ENCODE peak calls at places on chromosomes 4 and X, in nine cellular contexts. One of them, this sample, is unnamed.

GRCh38 chr4:77152421-77152820 is 4.6 kb upstream of the CCNG2 start:
- DNase-seq in cardiac muscle cell: peak
- DNase-seq in pulmonary artery endothelial cell: no peak
- DNase-seq in NCI-H1417: no peak
- DNase-seq in fibroblast of lung: no peak
- DNase-seq in NCI-H1092 treated with DMSO at 0.1 percent for 48 hours: no peak
- DNase-seq in lower leg skin: no peak
- DNase-seq in activated CD4-positive, alpha-beta T cell treated with anti-CD3 and anti-CD28 coated beads, Interleukin-2, amount 50 U/mL, for 48 hours: no peak
- DNase-seq in NCI-H1694 treated with DMSO at 0.1 percent for 48 hours: no peak
- DNase-seq in this sample: no peak

GRCh38 chr4:78370625-78371372 is 180.8 kb upstream of the ANXA3 start:
- DNase-seq in NCI-H1092 treated with DMSO at 0.1 percent for 48 hours: no peak
- DNase-seq in pulmonary artery endothelial cell: no peak
- DNase-seq in NCI-H1694 treated with DMSO at 0.1 percent for 48 hours: no peak
- DNase-seq in fibroblast of lung: no peak
- DNase-seq in activated CD4-positive, alpha-beta T cell treated with anti-CD3 and anti-CD28 coated beads, Interleukin-2, amount 50 U/mL, for 48 hours: no peak
- DNase-seq in lower leg skin: no peak
- DNase-seq in NCI-H1417: no peak
- DNase-seq in cardiac muscle cell: no peak
- DNase-seq in this sample: no peak

GRCh38 chr4:146134761-146135160 is 40.8 kb upstream of the LSM6 start:
- DNase-seq in lower leg skin: no peak
- DNase-seq in pulmonary artery endothelial cell: no peak
- DNase-seq in fibroblast of lung: peak
- DNase-seq in NCI-H1417: peak
- DNase-seq in NCI-H1092 treated with DMSO at 0.1 percent for 48 hours: peak
- DNase-seq in cardiac muscle cell: no peak
- DNase-seq in activated CD4-positive, alpha-beta T cell treated with anti-CD3 and anti-CD28 coated beads, Interleukin-2, amount 50 U/mL, for 48 hours: no peak
- DNase-seq in NCI-H1694 treated with DMSO at 0.1 percent for 48 hours: peak
- DNase-seq in this sample: no peak

GRCh38 chr4:86835677-86836076 is 13.5 kb downstream of the SLC10A6 start:
- DNase-seq in cardiac muscle cell: no peak
- DNase-seq in NCI-H1417: no peak
- DNase-seq in NCI-H1694 treated with DMSO at 0.1 percent for 48 hours: no peak
- DNase-seq in NCI-H1092 treated with DMSO at 0.1 percent for 48 hours: no peak
- DNase-seq in activated CD4-positive, alpha-beta T cell treated with anti-CD3 and anti-CD28 coated beads, Interleukin-2, amount 50 U/mL, for 48 hours: no peak
- DNase-seq in pulmonary artery endothelial cell: no peak
- DNase-seq in lower leg skin: no peak
- DNase-seq in fibroblast of lung: no peak
- DNase-seq in this sample: no peak

GRCh38 chr4:184400375-184400870 is 73.9 kb downstream of the IRF2 start:
- DNase-seq in fibroblast of lung: peak
- DNase-seq in NCI-H1417: no peak
- DNase-seq in pulmonary artery endothelial cell: peak
- DNase-seq in NCI-H1092 treated with DMSO at 0.1 percent for 48 hours: no peak
- DNase-seq in cardiac muscle cell: no peak
- DNase-seq in activated CD4-positive, alpha-beta T cell treated with anti-CD3 and anti-CD28 coated beads, Interleukin-2, amount 50 U/mL, for 48 hours: no peak
- DNase-seq in NCI-H1694 treated with DMSO at 0.1 percent for 48 hours: no peak
- DNase-seq in lower leg skin: peak
- DNase-seq in this sample: no peak

GRCh38 chr4:48065587-48066052 is 49.0 kb downstream of the NIPAL1 start:
- DNase-seq in fibroblast of lung: no peak
- DNase-seq in cardiac muscle cell: no peak
- DNase-seq in NCI-H1092 treated with DMSO at 0.1 percent for 48 hours: no peak
- DNase-seq in NCI-H1694 treated with DMSO at 0.1 percent for 48 hours: no peak
- DNase-seq in lower leg skin: no peak
- DNase-seq in NCI-H1417: no peak
- DNase-seq in activated CD4-positive, alpha-beta T cell treated with anti-CD3 and anti-CD28 coated beads, Interleukin-2, amount 50 U/mL, for 48 hours: no peak
- DNase-seq in pulmonary artery endothelial cell: no peak
- DNase-seq in this sample: no peak

GRCh38 chrX:133638285-133638684 is 223.0 kb upstream of the GPC4 start:
- DNase-seq in NCI-H1092 treated with DMSO at 0.1 percent for 48 hours: no peak
- DNase-seq in fibroblast of lung: peak
- DNase-seq in lower leg skin: no peak
- DNase-seq in NCI-H1417: no peak
- DNase-seq in activated CD4-positive, alpha-beta T cell treated with anti-CD3 and anti-CD28 coated beads, Interleukin-2, amount 50 U/mL, for 48 hours: no peak
- DNase-seq in NCI-H1694 treated with DMSO at 0.1 percent for 48 hours: no peak
- DNase-seq in pulmonary artery endothelial cell: no peak
- DNase-seq in cardiac muscle cell: no peak
- DNase-seq in this sample: no peak

GRCh38 chr4:185119927-185120630 is 23.0 kb upstream of the SLC25A4 start:
- DNase-seq in NCI-H1417: no peak
- DNase-seq in fibroblast of lung: peak
- DNase-seq in pulmonary artery endothelial cell: no peak
- DNase-seq in activated CD4-positive, alpha-beta T cell treated with anti-CD3 and anti-CD28 coated beads, Interleukin-2, amount 50 U/mL, for 48 hours: no peak
- DNase-seq in cardiac muscle cell: peak
- DNase-seq in NCI-H1092 treated with DMSO at 0.1 percent for 48 hours: no peak
- DNase-seq in NCI-H1694 treated with DMSO at 0.1 percent for 48 hours: no peak
- DNase-seq in lower leg skin: no peak
- DNase-seq in this sample: no peak

GRCh38 chr4:127479031-127479622 is 153.6 kb upstream of the INTU start:
- DNase-seq in fibroblast of lung: peak
- DNase-seq in NCI-H1694 treated with DMSO at 0.1 percent for 48 hours: peak
- DNase-seq in NCI-H1417: peak
- DNase-seq in activated CD4-positive, alpha-beta T cell treated with anti-CD3 and anti-CD28 coated beads, Interleukin-2, amount 50 U/mL, for 48 hours: no peak
- DNase-seq in pulmonary artery endothelial cell: peak
- DNase-seq in lower leg skin: no peak
- DNase-seq in cardiac muscle cell: peak
- DNase-seq in NCI-H1092 treated with DMSO at 0.1 percent for 48 hours: peak
- DNase-seq in this sample: no peak

GRCh38 chrX:152641256-152641875 is 3.7 kb downstream of the GABRQ start:
- DNase-seq in NCI-H1417: no peak
- DNase-seq in lower leg skin: no peak
- DNase-seq in pulmonary artery endothelial cell: no peak
- DNase-seq in NCI-H1694 treated with DMSO at 0.1 percent for 48 hours: peak
- DNase-seq in cardiac muscle cell: no peak
- DNase-seq in NCI-H1092 treated with DMSO at 0.1 percent for 48 hours: no peak
- DNase-seq in activated CD4-positive, alpha-beta T cell treated with anti-CD3 and anti-CD28 coated beads, Interleukin-2, amount 50 U/mL, for 48 hours: no peak
- DNase-seq in fibroblast of lung: no peak
- DNase-seq in this sample: no peak

GRCh38 chr4:148287111-148287510 is 155.1 kb downstream of the NR3C2 start:
- DNase-seq in NCI-H1417: no peak
- DNase-seq in activated CD4-positive, alpha-beta T cell treated with anti-CD3 and anti-CD28 coated beads, Interleukin-2, amount 50 U/mL, for 48 hours: no peak
- DNase-seq in pulmonary artery endothelial cell: no peak
- DNase-seq in NCI-H1092 treated with DMSO at 0.1 percent for 48 hours: no peak
- DNase-seq in cardiac muscle cell: no peak
- DNase-seq in NCI-H1694 treated with DMSO at 0.1 percent for 48 hours: no peak
- DNase-seq in lower leg skin: no peak
- DNase-seq in fibroblast of lung: no peak
- DNase-seq in this sample: no peak

GRCh38 chrX:148069759-148070503 is 88.8 kb downstream of the FMR1NB start:
- DNase-seq in cardiac muscle cell: no peak
- DNase-seq in NCI-H1092 treated with DMSO at 0.1 percent for 48 hours: no peak
- DNase-seq in NCI-H1694 treated with DMSO at 0.1 percent for 48 hours: no peak
- DNase-seq in lower leg skin: no peak
- DNase-seq in pulmonary artery endothelial cell: no peak
- DNase-seq in activated CD4-positive, alpha-beta T cell treated with anti-CD3 and anti-CD28 coated beads, Interleukin-2, amount 50 U/mL, for 48 hours: no peak
- DNase-seq in NCI-H1417: no peak
- DNase-seq in fibroblast of lung: no peak
- DNase-seq in this sample: no peak

GRCh38 chrX:119734897-119735339 is 23.5 kb upstream of the SOWAHD start:
- DNase-seq in pulmonary artery endothelial cell: no peak
- DNase-seq in NCI-H1417: peak
- DNase-seq in NCI-H1694 treated with DMSO at 0.1 percent for 48 hours: peak
- DNase-seq in cardiac muscle cell: no peak
- DNase-seq in lower leg skin: no peak
- DNase-seq in NCI-H1092 treated with DMSO at 0.1 percent for 48 hours: peak
- DNase-seq in fibroblast of lung: no peak
- DNase-seq in activated CD4-positive, alpha-beta T cell treated with anti-CD3 and anti-CD28 coated beads, Interleukin-2, amount 50 U/mL, for 48 hours: no peak
- DNase-seq in this sample: no peak

GRCh38 chr4:2290974-2291704 is 29.2 kb upstream of the MXD4 start:
- DNase-seq in activated CD4-positive, alpha-beta T cell treated with anti-CD3 and anti-CD28 coated beads, Interleukin-2, amount 50 U/mL, for 48 hours: peak
- DNase-seq in lower leg skin: peak
- DNase-seq in NCI-H1417: no peak
- DNase-seq in NCI-H1092 treated with DMSO at 0.1 percent for 48 hours: no peak
- DNase-seq in cardiac muscle cell: no peak
- DNase-seq in fibroblast of lung: no peak
- DNase-seq in pulmonary artery endothelial cell: no peak
- DNase-seq in NCI-H1694 treated with DMSO at 0.1 percent for 48 hours: no peak
- DNase-seq in this sample: peak

GRCh38 chr4:20288047-20288650 is 36.4 kb downstream of the SLIT2 start:
- DNase-seq in pulmonary artery endothelial cell: no peak
- DNase-seq in NCI-H1694 treated with DMSO at 0.1 percent for 48 hours: no peak
- DNase-seq in lower leg skin: no peak
- DNase-seq in activated CD4-positive, alpha-beta T cell treated with anti-CD3 and anti-CD28 coated beads, Interleukin-2, amount 50 U/mL, for 48 hours: no peak
- DNase-seq in fibroblast of lung: peak
- DNase-seq in NCI-H1417: no peak
- DNase-seq in cardiac muscle cell: no peak
- DNase-seq in NCI-H1092 treated with DMSO at 0.1 percent for 48 hours: no peak
- DNase-seq in this sample: no peak

GRCh38 chr4:30720021-30720655 is at the start of gene PCDH7:
- DNase-seq in fibroblast of lung: peak
- DNase-seq in cardiac muscle cell: peak
- DNase-seq in lower leg skin: no peak
- DNase-seq in NCI-H1694 treated with DMSO at 0.1 percent for 48 hours: peak
- DNase-seq in activated CD4-positive, alpha-beta T cell treated with anti-CD3 and anti-CD28 coated beads, Interleukin-2, amount 50 U/mL, for 48 hours: peak
- DNase-seq in pulmonary artery endothelial cell: no peak
- DNase-seq in NCI-H1417: peak
- DNase-seq in NCI-H1092 treated with DMSO at 0.1 percent for 48 hours: peak
- DNase-seq in this sample: no peak

GRCh38 chrX:153477039-153477438 is 6.7 kb upstream of the HAUS7 start:
- DNase-seq in lower leg skin: no peak
- DNase-seq in NCI-H1092 treated with DMSO at 0.1 percent for 48 hours: no peak
- DNase-seq in NCI-H1694 treated with DMSO at 0.1 percent for 48 hours: peak
- DNase-seq in cardiac muscle cell: no peak
- DNase-seq in pulmonary artery endothelial cell: peak
- DNase-seq in fibroblast of lung: peak
- DNase-seq in NCI-H1417: peak
- DNase-seq in activated CD4-positive, alpha-beta T cell treated with anti-CD3 and anti-CD28 coated beads, Interleukin-2, amount 50 U/mL, for 48 hours: no peak
- DNase-seq in this sample: no peak

GRCh38 chr4:15197005-15197404 is 194.7 kb downstream of the CPEB2 start:
- DNase-seq in fibroblast of lung: peak
- DNase-seq in NCI-H1417: no peak
- DNase-seq in NCI-H1092 treated with DMSO at 0.1 percent for 48 hours: peak
- DNase-seq in lower leg skin: no peak
- DNase-seq in NCI-H1694 treated with DMSO at 0.1 percent for 48 hours: no peak
- DNase-seq in pulmonary artery endothelial cell: no peak
- DNase-seq in cardiac muscle cell: peak
- DNase-seq in activated CD4-positive, alpha-beta T cell treated with anti-CD3 and anti-CD28 coated beads, Interleukin-2, amount 50 U/mL, for 48 hours: no peak
- DNase-seq in this sample: no peak

GRCh38 chrX:112587194-112587593 is 92.5 kb downstream of the LHFPL1 start:
- DNase-seq in NCI-H1417: no peak
- DNase-seq in lower leg skin: no peak
- DNase-seq in pulmonary artery endothelial cell: no peak
- DNase-seq in NCI-H1694 treated with DMSO at 0.1 percent for 48 hours: no peak
- DNase-seq in activated CD4-positive, alpha-beta T cell treated with anti-CD3 and anti-CD28 coated beads, Interleukin-2, amount 50 U/mL, for 48 hours: no peak
- DNase-seq in fibroblast of lung: no peak
- DNase-seq in cardiac muscle cell: no peak
- DNase-seq in NCI-H1092 treated with DMSO at 0.1 percent for 48 hours: no peak
- DNase-seq in this sample: no peak

GRCh38 chr4:2882341-2882740 is 38.7 kb downstream of the ADD1 start:
- DNase-seq in lower leg skin: no peak
- DNase-seq in NCI-H1694 treated with DMSO at 0.1 percent for 48 hours: no peak
- DNase-seq in pulmonary artery endothelial cell: no peak
- DNase-seq in NCI-H1417: no peak
- DNase-seq in cardiac muscle cell: no peak
- DNase-seq in NCI-H1092 treated with DMSO at 0.1 percent for 48 hours: no peak
- DNase-seq in fibroblast of lung: no peak
- DNase-seq in activated CD4-positive, alpha-beta T cell treated with anti-CD3 and anti-CD28 coated beads, Interleukin-2, amount 50 U/mL, for 48 hours: no peak
- DNase-seq in this sample: no peak

GRCh38 chr4:1234811-1235292 is 14.1 kb downstream of the CTBP1 start:
- DNase-seq in activated CD4-positive, alpha-beta T cell treated with anti-CD3 and anti-CD28 coated beads, Interleukin-2, amount 50 U/mL, for 48 hours: no peak
- DNase-seq in cardiac muscle cell: no peak
- DNase-seq in NCI-H1092 treated with DMSO at 0.1 percent for 48 hours: no peak
- DNase-seq in NCI-H1417: no peak
- DNase-seq in lower leg skin: no peak
- DNase-seq in NCI-H1694 treated with DMSO at 0.1 percent for 48 hours: no peak
- DNase-seq in fibroblast of lung: no peak
- DNase-seq in pulmonary artery endothelial cell: no peak
- DNase-seq in this sample: no peak

GRCh38 chr4:84218002-84218401 is 281.1 kb downstream of the NKX6-1 start:
- DNase-seq in NCI-H1092 treated with DMSO at 0.1 percent for 48 hours: no peak
- DNase-seq in activated CD4-positive, alpha-beta T cell treated with anti-CD3 and anti-CD28 coated beads, Interleukin-2, amount 50 U/mL, for 48 hours: no peak
- DNase-seq in lower leg skin: no peak
- DNase-seq in pulmonary artery endothelial cell: no peak
- DNase-seq in cardiac muscle cell: no peak
- DNase-seq in NCI-H1694 treated with DMSO at 0.1 percent for 48 hours: peak
- DNase-seq in fibroblast of lung: peak
- DNase-seq in NCI-H1417: no peak
- DNase-seq in this sample: no peak

GRCh38 chr4:123659759-123660158 is 263.2 kb downstream of the SPRY1 start:
- DNase-seq in pulmonary artery endothelial cell: no peak
- DNase-seq in fibroblast of lung: no peak
- DNase-seq in NCI-H1417: no peak
- DNase-seq in lower leg skin: no peak
- DNase-seq in NCI-H1694 treated with DMSO at 0.1 percent for 48 hours: no peak
- DNase-seq in activated CD4-positive, alpha-beta T cell treated with anti-CD3 and anti-CD28 coated beads, Interleukin-2, amount 50 U/mL, for 48 hours: no peak
- DNase-seq in NCI-H1092 treated with DMSO at 0.1 percent for 48 hours: no peak
- DNase-seq in cardiac muscle cell: peak
- DNase-seq in this sample: no peak

GRCh38 chr4:85127653-85128052 is 161.2 kb upstream of the WDFY3 start:
- DNase-seq in cardiac muscle cell: peak
- DNase-seq in fibroblast of lung: peak
- DNase-seq in pulmonary artery endothelial cell: no peak
- DNase-seq in NCI-H1694 treated with DMSO at 0.1 percent for 48 hours: no peak
- DNase-seq in activated CD4-positive, alpha-beta T cell treated with anti-CD3 and anti-CD28 coated beads, Interleukin-2, amount 50 U/mL, for 48 hours: no peak
- DNase-seq in NCI-H1417: no peak
- DNase-seq in lower leg skin: no peak
- DNase-seq in NCI-H1092 treated with DMSO at 0.1 percent for 48 hours: no peak
- DNase-seq in this sample: no peak

GRCh38 chr4:8427761-8428287 is 12.7 kb downstream of the ACOX3 start:
- DNase-seq in activated CD4-positive, alpha-beta T cell treated with anti-CD3 and anti-CD28 coated beads, Interleukin-2, amount 50 U/mL, for 48 hours: peak
- DNase-seq in pulmonary artery endothelial cell: no peak
- DNase-seq in lower leg skin: peak
- DNase-seq in NCI-H1417: no peak
- DNase-seq in cardiac muscle cell: peak
- DNase-seq in fibroblast of lung: peak
- DNase-seq in NCI-H1092 treated with DMSO at 0.1 percent for 48 hours: no peak
- DNase-seq in NCI-H1694 treated with DMSO at 0.1 percent for 48 hours: no peak
- DNase-seq in this sample: no peak

GRCh38 chrX:39907964-39908616 is 189.7 kb downstream of the BCOR start:
- DNase-seq in NCI-H1694 treated with DMSO at 0.1 percent for 48 hours: no peak
- DNase-seq in pulmonary artery endothelial cell: peak
- DNase-seq in fibroblast of lung: peak
- DNase-seq in activated CD4-positive, alpha-beta T cell treated with anti-CD3 and anti-CD28 coated beads, Interleukin-2, amount 50 U/mL, for 48 hours: peak
- DNase-seq in lower leg skin: no peak
- DNase-seq in NCI-H1417: no peak
- DNase-seq in NCI-H1092 treated with DMSO at 0.1 percent for 48 hours: no peak
- DNase-seq in cardiac muscle cell: peak
- DNase-seq in this sample: no peak

GRCh38 chr4:47040828-47041227 is 9.5 kb downstream of the GABRB1 start:
- DNase-seq in NCI-H1092 treated with DMSO at 0.1 percent for 48 hours: no peak
- DNase-seq in cardiac muscle cell: no peak
- DNase-seq in fibroblast of lung: no peak
- DNase-seq in NCI-H1417: no peak
- DNase-seq in lower leg skin: no peak
- DNase-seq in activated CD4-positive, alpha-beta T cell treated with anti-CD3 and anti-CD28 coated beads, Interleukin-2, amount 50 U/mL, for 48 hours: no peak
- DNase-seq in pulmonary artery endothelial cell: no peak
- DNase-seq in NCI-H1694 treated with DMSO at 0.1 percent for 48 hours: no peak
- DNase-seq in this sample: no peak

GRCh38 chr4:122212880-122213279 is 60.7 kb downstream of the BLTP1 start:
- DNase-seq in NCI-H1694 treated with DMSO at 0.1 percent for 48 hours: no peak
- DNase-seq in pulmonary artery endothelial cell: no peak
- DNase-seq in NCI-H1417: no peak
- DNase-seq in activated CD4-positive, alpha-beta T cell treated with anti-CD3 and anti-CD28 coated beads, Interleukin-2, amount 50 U/mL, for 48 hours: no peak
- DNase-seq in lower leg skin: no peak
- DNase-seq in fibroblast of lung: no peak
- DNase-seq in NCI-H1092 treated with DMSO at 0.1 percent for 48 hours: no peak
- DNase-seq in cardiac muscle cell: no peak
- DNase-seq in this sample: no peak

GRCh38 chrX:153868576-153869472 is 17.1 kb downstream of the L1CAM start:
- DNase-seq in fibroblast of lung: no peak
- DNase-seq in NCI-H1417: no peak
- DNase-seq in cardiac muscle cell: no peak
- DNase-seq in pulmonary artery endothelial cell: no peak
- DNase-seq in NCI-H1092 treated with DMSO at 0.1 percent for 48 hours: no peak
- DNase-seq in lower leg skin: no peak
- DNase-seq in activated CD4-positive, alpha-beta T cell treated with anti-CD3 and anti-CD28 coated beads, Interleukin-2, amount 50 U/mL, for 48 hours: no peak
- DNase-seq in NCI-H1694 treated with DMSO at 0.1 percent for 48 hours: no peak
- DNase-seq in this sample: no peak

GRCh38 chrX:132373610-132374009 is 115.2 kb downstream of the MBNL3 start:
- DNase-seq in activated CD4-positive, alpha-beta T cell treated with anti-CD3 and anti-CD28 coated beads, Interleukin-2, amount 50 U/mL, for 48 hours: no peak
- DNase-seq in pulmonary artery endothelial cell: no peak
- DNase-seq in cardiac muscle cell: no peak
- DNase-seq in NCI-H1417: no peak
- DNase-seq in NCI-H1694 treated with DMSO at 0.1 percent for 48 hours: no peak
- DNase-seq in lower leg skin: no peak
- DNase-seq in fibroblast of lung: no peak
- DNase-seq in NCI-H1092 treated with DMSO at 0.1 percent for 48 hours: no peak
- DNase-seq in this sample: no peak

GRCh38 chrX:69616520-69617203 is 749 bp downstream of the EDA start:
- DNase-seq in NCI-H1417: no peak
- DNase-seq in fibroblast of lung: no peak
- DNase-seq in lower leg skin: peak
- DNase-seq in pulmonary artery endothelial cell: no peak
- DNase-seq in cardiac muscle cell: peak
- DNase-seq in NCI-H1694 treated with DMSO at 0.1 percent for 48 hours: no peak
- DNase-seq in activated CD4-positive, alpha-beta T cell treated with anti-CD3 and anti-CD28 coated beads, Interleukin-2, amount 50 U/mL, for 48 hours: peak
- DNase-seq in NCI-H1092 treated with DMSO at 0.1 percent for 48 hours: no peak
- DNase-seq in this sample: no peak

This sample was measured in effector memory CD8-positive, alpha-beta T cell.